ENCODE peak calls at places on chromosomes 5 and 9, in eight cellular contexts. Q, Z, B, T, A, F, M and L are unnamed samples.

GRCh38 chr9:3977388-3977787 is 322.5 kb downstream of the GLIS3 start:
- DNase-seq in T (no peak), Z (no peak), M (no peak), B (no peak), A (no peak), F (no peak), Q (no peak), L (no peak)

GRCh38 chr9:134177624-134178393 is 13.4 kb upstream of the RNU6ATAC start:
- DNase-seq in Q (no peak), Z (no peak), A (peak), T (no peak), F (no peak), B (no peak), M (no peak), L (no peak)

GRCh38 chr5:95673076-95673475 is 9.7 kb downstream of the SPATA9 start:
- DNase-seq in M (no peak), Z (no peak), B (no peak), A (peak), Q (no peak), T (no peak), F (no peak), L (no peak)

GRCh38 chr5:131246515-131246914 is 17.3 kb upstream of the CDC42SE2 start:
- DNase-seq in M (no peak), T (no peak), B (no peak), Q (no peak), Z (no peak), F (no peak), A (no peak), L (no peak)

GRCh38 chr9:129750010-129750409 is 2.8 kb downstream of the PTGES start:
- DNase-seq in M (no peak), Q (no peak), A (no peak), F (no peak), T (no peak), B (no peak), Z (no peak), L (no peak)

GRCh38 chr5:74542477-74542876 is 98.1 kb downstream of the ENC1 start:
- DNase-seq in Z (no peak), T (no peak), Q (no peak), B (no peak), M (no peak), F (no peak), A (no peak), L (no peak)

GRCh38 chr5:56693220-56693579 is 122.1 kb upstream of the MAP3K1 start:
- DNase-seq in Q (no peak), M (peak), Z (no peak), F (no peak), A (no peak), B (no peak), T (no peak), L (peak)

GRCh38 chr9:136296434-136297015 is 7.4 kb downstream of the CCDC187 start:
- DNase-seq in F (no peak), Z (no peak), Q (no peak), T (no peak), B (no peak), M (no peak), A (peak), L (no peak)

GRCh38 chr9:121658591-121658990 is 7.2 kb downstream of the DAB2IP start:
- DNase-seq in T (no peak), F (no peak), Q (no peak), A (peak), B (no peak), Z (no peak), M (no peak), L (no peak)

GRCh38 chr9:116394070-116394469 is 240.5 kb downstream of the PAPPA start:
- DNase-seq in B (no peak), Z (no peak), F (no peak), T (no peak), Q (no peak), M (no peak), A (no peak), L (no peak)

GRCh38 chr5:122183098-122183794 is 53.9 kb downstream of the ZNF474 start:
- DNase-seq in Z (peak), F (no peak), M (no peak), Q (no peak), T (peak), A (peak), B (no peak), L (no peak)

GRCh38 chr9:76374702-76375543 is 19.3 kb downstream of the RFK start:
- DNase-seq in Z (peak), A (peak), Q (peak), M (no peak), T (peak), F (peak), B (peak), L (no peak)

GRCh38 chr5:176650354-176650884 is 3.1 kb downstream of the TSPAN17 start:
- DNase-seq in T (no peak), F (no peak), Q (peak), A (no peak), Z (no peak), M (no peak), B (no peak), L (no peak)

GRCh38 chr9:68851657-68852056 is 146.6 kb downstream of the PIP5K1B start:
- DNase-seq in B (no peak), A (no peak), F (no peak), T (no peak), Q (no peak), Z (no peak), M (no peak), L (no peak)

GRCh38 chr9:69066955-69067354 is 31.4 kb downstream of the FXN start:
- DNase-seq in M (no peak), F (peak), T (no peak), Q (no peak), Z (no peak), A (no peak), B (no peak), L (no peak)

GRCh38 chr9:129557192-129558036 is 63.5 kb downstream of the C9orf50 start:
- DNase-seq in Q (peak), M (no peak), B (no peak), Z (peak), T (no peak), F (peak), A (no peak), L (no peak)

GRCh38 chr5:35438786-35439185 is 178.9 kb upstream of the SPEF2 start:
- DNase-seq in Q (no peak), A (no peak), F (no peak), M (no peak), T (no peak), Z (no peak), B (no peak), L (no peak)

GRCh38 chr9:90774682-90775081 is 26.9 kb upstream of the SYK start:
- DNase-seq in T (no peak), A (no peak), Q (no peak), F (no peak), B (no peak), Z (no peak), M (no peak), L (no peak)

GRCh38 chr9:133250741-133251170 is 24.2 kb downstream of the ABO start:
- DNase-seq in T (no peak), A (no peak), M (no peak), Z (no peak), F (no peak), Q (no peak), B (no peak), L (no peak)

GRCh38 chr5:37002176-37002751 is 125.7 kb downstream of the NIPBL start:
- DNase-seq in T (no peak), Q (no peak), A (no peak), M (no peak), B (no peak), F (no peak), Z (no peak), L (no peak)

GRCh38 chr5:156331845-156332244 is 4.9 kb downstream of the SGCD start:
- DNase-seq in F (no peak), Q (no peak), T (no peak), M (no peak), A (no peak), Z (no peak), B (no peak), L (no peak)

GRCh38 chr9:14769235-14769580 is 46.7 kb upstream of the CER1 start:
- DNase-seq in F (peak), Z (no peak), M (no peak), T (no peak), Q (peak), A (no peak), B (peak), L (no peak)

GRCh38 chr5:103472820-103473219 is 89.8 kb downstream of the NUDT12 start:
- DNase-seq in Z (no peak), A (no peak), M (no peak), B (no peak), Q (no peak), F (no peak), T (no peak), L (no peak)

GRCh38 chr9:99732715-99733114 is 89.0 kb upstream of the NR4A3 start:
- DNase-seq in F (no peak), Z (no peak), M (no peak), A (no peak), T (no peak), B (no peak), Q (no peak), L (no peak)

GRCh38 chr5:29715167-29715566 is 1478.3 kb upstream of the CDH6 start:
- DNase-seq in A (no peak), M (no peak), F (no peak), T (no peak), Z (no peak), Q (no peak), B (no peak), L (no peak)

DNA sequence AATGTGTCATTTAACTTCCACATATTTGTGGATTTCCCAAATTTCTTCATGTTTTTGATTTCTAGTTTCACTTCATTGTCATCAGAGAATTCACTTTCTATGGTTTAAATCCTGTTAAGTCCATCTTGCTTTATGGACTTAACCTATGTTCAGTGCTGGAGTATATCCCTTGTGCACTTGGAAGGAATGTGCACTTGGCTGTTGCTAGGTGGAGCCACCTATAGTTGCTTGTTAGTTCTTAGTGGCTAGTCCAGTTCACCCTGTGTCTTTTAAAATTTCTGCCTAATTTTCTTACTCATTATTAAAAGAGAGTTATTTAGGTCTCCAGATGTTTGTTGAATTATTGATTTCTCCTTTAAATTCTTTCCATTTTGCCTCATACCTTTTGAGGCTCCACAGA is 1472.5 kb upstream of the CDH6 start:
- DNase-seq in A (no peak), Q (no peak), B (no peak), F (no peak), Z (no peak), M (no peak), T (no peak), L (no peak)
- TF ChIP-seq CTCF in A (no peak), Q (no peak), B (no peak), F (no peak), Z (no peak), M (no peak), T (no peak), L (no peak)

GRCh38 chr9:110175275-110175968 is 32.5 kb downstream of the C9orf152 start:
- DNase-seq in M (no peak), Z (no peak), B (no peak), A (no peak), F (no peak), Q (no peak), T (no peak), L (no peak)
- TF ChIP-seq CTCF in M (no peak), Z (no peak), B (no peak), A (no peak), F (no peak), Q (no peak), T (no peak), L (no peak)

GRCh38 chr9:126658964-126659555 is 45.3 kb downstream of the LMX1B start:
- DNase-seq in M (no peak), Z (no peak), F (no peak), Q (peak), A (no peak), T (no peak), B (no peak), L (no peak)

GRCh38 chr9:126664893-126665695 is 51.4 kb downstream of the LMX1B start:
- DNase-seq in F (peak), T (no peak), Q (peak), A (no peak), B (no peak), M (no peak), Z (no peak), L (no peak)

GRCh38 chr9:126663661-126664072 is 49.9 kb downstream of the LMX1B start:
- DNase-seq in Q (no peak), F (no peak), A (no peak), T (no peak), B (no peak), M (no peak), Z (peak), L (no peak)

GRCh38 chr9:126661122-126661520 is 47.4 kb downstream of the LMX1B start:
- DNase-seq in M (no peak), T (no peak), B (no peak), Z (no peak), A (no peak), Q (no peak), F (no peak), L (no peak)

GRCh38 chr9:126661521-126662251 is 48.0 kb downstream of the LMX1B start:
- DNase-seq in A (no peak), B (no peak), Q (peak), F (peak), M (no peak), Z (no peak), T (peak), L (no peak)
- TF ChIP-seq CTCF in A (no peak), B (no peak), Q (peak), F (no peak), M (no peak), Z (no peak), T (peak), L (no peak)

DNA sequence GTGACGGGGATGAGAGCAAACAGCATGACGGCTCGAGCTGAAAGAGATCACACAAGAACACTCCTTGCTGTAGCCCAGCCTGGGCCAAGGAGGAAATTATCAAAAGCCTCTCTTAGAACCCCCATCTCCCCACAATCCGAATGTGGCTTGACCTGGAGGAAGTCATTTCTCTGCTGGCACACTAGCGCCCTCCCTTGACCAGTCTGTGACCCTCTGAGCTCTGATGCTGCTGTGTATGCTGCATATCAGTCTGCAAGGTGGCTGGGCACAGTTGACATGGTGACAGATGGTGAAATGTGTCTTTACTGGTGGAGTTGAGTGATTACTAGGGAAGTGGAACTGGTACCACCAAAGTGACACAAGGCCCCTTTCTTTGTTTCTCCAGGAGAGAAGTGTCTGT is 3.3 kb downstream of the SLC46A2 start:
- DNase-seq in F (peak), T (no peak), M (no peak), Z (no peak), Q (peak), A (no peak), B (no peak), L (peak)
- TF ChIP-seq CTCF in F (no peak), T (peak), M (no peak), Z (no peak), Q (peak), A (no peak), B (peak), L (no peak)

GRCh38 chr5:13814293-13814692 is 130.2 kb downstream of the DNAH5 start:
- DNase-seq in F (no peak), B (no peak), M (no peak), A (no peak), Q (no peak), T (no peak), Z (no peak), L (no peak)
- TF ChIP-seq CTCF in F (no peak), B (peak), M (no peak), A (no peak), Q (no peak), T (peak), Z (no peak), L (no peak)

GRCh38 chr9:137787786-137788505 is 89.6 kb upstream of the CACNA1B start:
- DNase-seq in M (no peak), A (no peak), Q (no peak), Z (no peak), B (no peak), T (no peak), F (no peak), L (no peak)
- TF ChIP-seq CTCF in M (no peak), A (no peak), Q (no peak), Z (no peak), B (no peak), T (no peak), F (no peak), L (no peak)

GRCh38 chr9:17219261-17219660 is 84.4 kb downstream of the CNTLN start:
- DNase-seq in Z (no peak), Q (no peak), M (no peak), B (no peak), T (no peak), F (no peak), A (no peak), L (no peak)
- TF ChIP-seq CTCF in Z (no peak), Q (peak), M (no peak), B (no peak), T (peak), F (no peak), A (no peak), L (no peak)

GRCh38 chr5:14664270-14665109 is at the start of gene OTULIN:
- DNase-seq in F (peak), Q (peak), Z (peak), M (peak), B (peak), T (no peak), A (peak), L (peak)

GRCh38 chr5:14665110-14665822 is 748 bp downstream of the OTULIN start:
- DNase-seq in T (no peak), Z (peak), M (no peak), A (peak), B (no peak), Q (peak), F (peak), L (peak)

GRCh38 chr5:14667290-14667689 is 2.8 kb downstream of the OTULIN start:
- DNase-seq in M (no peak), B (no peak), F (no peak), T (no peak), Q (no peak), Z (no peak), A (no peak), L (no peak)

GRCh38 chr5:14667770-14668169 is 3.3 kb downstream of the OTULIN start:
- DNase-seq in T (no peak), Q (no peak), A (no peak), Z (no peak), F (no peak), M (no peak), B (no peak), L (no peak)

DNA sequence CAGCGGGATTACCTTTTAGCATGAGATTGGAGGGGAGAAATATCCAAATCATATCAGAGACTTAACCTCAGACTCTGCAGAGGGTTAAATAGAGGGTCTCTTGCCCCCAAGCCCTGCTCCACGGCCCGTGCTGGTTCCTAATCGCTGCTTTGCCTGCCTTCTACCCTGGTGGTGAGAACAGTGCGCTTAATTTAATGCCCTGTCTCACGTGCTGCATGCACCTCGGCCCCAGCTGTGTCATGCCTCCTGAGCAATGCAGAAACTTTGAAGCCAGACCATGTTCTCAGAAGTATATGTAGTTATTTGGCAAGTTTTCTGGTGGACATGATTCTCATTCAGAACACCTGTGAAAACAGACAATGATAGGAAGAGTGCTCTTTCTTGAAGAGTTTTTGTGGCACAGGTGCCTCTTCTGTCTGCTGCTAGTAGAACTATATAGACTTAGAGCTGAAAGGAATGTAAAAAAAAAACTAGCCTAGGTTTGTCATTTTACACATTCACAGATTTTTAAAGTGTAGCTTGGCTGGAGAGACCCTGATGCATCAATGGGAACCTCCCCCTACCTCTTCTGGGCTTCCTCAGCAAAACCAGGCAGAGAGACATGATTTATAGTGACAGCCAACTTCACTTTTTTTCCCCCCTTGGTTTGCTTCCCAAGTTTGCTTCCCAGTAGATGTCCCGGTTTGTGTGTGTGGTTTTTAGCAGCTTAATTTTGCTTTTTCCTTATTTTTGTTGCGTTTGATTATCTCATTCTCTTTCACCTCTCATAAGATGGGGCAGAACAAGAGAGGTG is 1.6 kb downstream of the OTULIN start:
- DNase-seq in B (no peak), Q (peak), T (no peak), F (peak), Z (no peak), A (no peak), M (peak), L (peak)
- TF ChIP-seq CTCF in B (no peak), Q (peak), T (peak), F (no peak), Z (no peak), A (no peak), M (peak), L (peak)